ENCODE peak calls at places on chromosomes 13 and 19, in seven cellular contexts. V is dorsolateral prefrontal cortex; D is tibial artery; C is mesenchymal stem cell; M is CD4-positive, alpha-beta T cell; F is left ventricle myocardium inferior; R is uterus. B is an unnamed sample.

GRCh38 chr13:75836441-75836840 is 200.3 kb downstream of the LMO7 start:
- DNase-seq in R (no peak), F (no peak), C (no peak), M (no peak), V (no peak), D (no peak), B (peak; percentile 82)

GRCh38 chr13:45411226-45411625 is 6.9 kb downstream of the SLC25A30 start:
- DNase-seq in R (no peak), M (no peak), C (no peak), D (no peak), V (no peak), F (no peak), B (no peak)

GRCh38 chr13:35260316-35260715 is 216.2 kb downstream of the MAB21L1 start:
- DNase-seq in C (no peak), F (no peak), M (no peak), V (no peak), D (no peak), R (no peak), B (no peak)

GRCh38 chr19:6226444-6227155 is 53.2 kb downstream of the MLLT1 start:
- DNase-seq in F (no peak), V (no peak), M (no peak), D (no peak), C (no peak), R (no peak), B (no peak)

GRCh38 chr19:40801449-40802299 is 2.7 kb downstream of the EGLN2 start:
- DNase-seq in F (no peak), R (no peak), V (no peak), D (no peak), M (no peak), C (no peak), B (no peak)

GRCh38 chr19:10408511-10409291 is 5.4 kb upstream of the CDC37 start:
- DNase-seq in V (no peak), M (peak; percentile 46), F (no peak), C (no peak), R (no peak), D (peak; percentile 56), B (no peak)

GRCh38 chr13:71079638-71080037 is 787.4 kb downstream of the DACH1 start:
- DNase-seq in R (no peak), V (no peak), M (no peak), C (no peak), D (no peak), F (no peak), B (no peak)

GRCh38 chr19:10338940-10339339 is 484 bp downstream of the ICAM3 start:
- DNase-seq in V (no peak), C (no peak), D (no peak), M (no peak), R (no peak), F (no peak), B (no peak)

GRCh38 chr13:51444922-51445321 is 7.9 kb downstream of the INTS6 start:
- DNase-seq in D (no peak), R (no peak), C (peak; percentile 55), V (no peak), M (no peak), F (no peak), B (no peak)

GRCh38 chr13:39575641-39576238 is 27.3 kb downstream of the LHFPL6 start:
- DNase-seq in F (no peak), C (no peak), R (no peak), V (no peak), D (no peak), M (no peak), B (no peak)

GRCh38 chr19:2727640-2727944 is 6.4 kb upstream of the DIRAS1 start:
- DNase-seq in R (no peak), V (no peak), F (no peak), D (no peak), C (no peak), M (no peak), B (no peak)

GRCh38 chr19:1177322-1178114 is 3.5 kb upstream of the SBNO2 start:
- DNase-seq in M (no peak), F (no peak), D (peak; percentile 68), R (peak; percentile 41), C (peak; percentile 91), V (no peak), B (no peak)

GRCh38 chr19:50666346-50667176 is 17.3 kb downstream of the C19orf81 start:
- DNase-seq in C (no peak), D (no peak), M (no peak), V (no peak), F (no peak), R (no peak), B (no peak)

GRCh38 chr19:18541258-18541991 is 1.9 kb downstream of the FKBP8 start:
- DNase-seq in F (no peak), R (no peak), D (no peak), C (peak; percentile 32), M (no peak), V (no peak), B (no peak)

GRCh38 chr13:37690361-37690760 is 91.8 kb upstream of the POSTN start:
- DNase-seq in M (no peak), F (no peak), R (no peak), V (no peak), D (no peak), C (peak; percentile 36), B (no peak)

GRCh38 chr13:48864100-48864499 is 111.6 kb upstream of the FNDC3A start:
- DNase-seq in F (no peak), C (no peak), V (no peak), R (no peak), D (no peak), M (no peak), B (no peak)

GRCh38 chr19:17647071-17648020 is 40.8 kb downstream of the UNC13A start:
- DNase-seq in D (no peak), V (no peak), F (no peak), C (no peak), M (no peak), R (no peak), B (no peak)

GRCh38 chr13:98444381-98444780 is 132.5 kb downstream of the STK24 start:
- DNase-seq in V (no peak), F (no peak), C (no peak), D (no peak), R (no peak), M (no peak), B (no peak)

GRCh38 chr13:98443329-98443728 is 133.6 kb downstream of the STK24 start:
- DNase-seq in C (peak; percentile 87), R (no peak), F (no peak), V (no peak), D (no peak), M (no peak), B (no peak)

GRCh38 chr13:98443800-98444325 is 133.0 kb downstream of the STK24 start:
- DNase-seq in F (no peak), M (no peak), V (no peak), C (no peak), D (no peak), R (no peak), B (no peak)

GRCh38 chr13:98441056-98441676 is 135.7 kb downstream of the STK24 start:
- DNase-seq in V (no peak), D (no peak), M (no peak), C (no peak), F (no peak), R (no peak), B (no peak)

DNA sequence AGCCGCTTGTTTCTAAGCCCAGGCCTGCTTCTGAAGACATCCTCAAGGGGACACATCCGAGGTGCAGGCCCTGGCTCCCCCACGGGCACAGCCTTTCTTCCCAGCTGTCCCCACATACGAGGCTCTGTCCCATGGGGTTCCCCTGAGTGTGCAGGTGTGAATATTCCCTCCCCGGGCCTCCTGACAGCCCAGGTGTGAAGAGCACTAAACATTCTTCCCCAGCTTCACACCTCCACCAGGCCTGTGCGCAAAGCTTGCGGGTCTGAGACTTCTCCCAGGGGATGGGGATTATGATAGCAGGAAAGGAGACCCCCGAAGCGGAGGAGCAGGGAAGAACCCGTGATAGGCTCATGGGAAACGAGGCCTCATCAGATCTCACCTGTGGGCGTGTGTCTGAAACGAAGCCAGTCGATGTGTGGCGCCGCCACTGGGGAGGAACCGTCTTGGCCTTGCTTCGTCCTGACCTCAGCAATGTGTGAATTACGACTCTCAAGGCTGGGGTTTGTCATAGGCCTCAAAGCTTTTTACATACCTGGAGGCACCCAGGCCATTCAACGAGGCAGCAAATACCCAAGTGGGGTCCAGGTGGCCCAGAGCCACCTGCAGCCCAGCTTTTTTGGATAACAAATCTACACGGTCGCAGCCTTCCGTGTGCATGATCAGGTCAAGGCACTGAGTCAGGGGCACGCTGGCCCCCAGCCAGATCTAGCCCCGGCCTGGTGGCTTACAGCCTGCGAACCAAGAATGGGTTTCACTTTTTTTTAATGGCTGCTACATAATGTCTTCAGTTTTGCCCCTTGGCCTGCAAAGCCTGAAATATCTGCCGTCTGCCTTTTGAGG is 134.3 kb downstream of the STK24 start:
- DNase-seq in F (no peak), R (no peak), D (no peak), M (no peak), C (no peak), V (no peak), B (no peak)
- H3K27ac ChIP-seq in F (no peak overlapping the region), R (no peak overlapping the region), D (no peak overlapping the region), M (no peak overlapping the region), C (no peak overlapping the region), V (no peak overlapping the region), B (no peak overlapping the region)

GRCh38 chr13:42334329-42334706 is 62.4 kb downstream of the AKAP11 start:
- DNase-seq in D (no peak), M (no peak), V (no peak), R (no peak), F (no peak), C (no peak), B (no peak)
- H3K27me3 ChIP-seq in D (no peaks in the 10 kb centered on the region), M (no peaks in the 10 kb centered on the region), V (no peaks in the 10 kb centered on the region), R (no peaks in the 10 kb centered on the region), F (peaks cover 8% of the 10 kb centered on the region), C (peaks cover 5% of the 10 kb centered on the region), B (no peaks in the 10 kb centered on the region)

DNA sequence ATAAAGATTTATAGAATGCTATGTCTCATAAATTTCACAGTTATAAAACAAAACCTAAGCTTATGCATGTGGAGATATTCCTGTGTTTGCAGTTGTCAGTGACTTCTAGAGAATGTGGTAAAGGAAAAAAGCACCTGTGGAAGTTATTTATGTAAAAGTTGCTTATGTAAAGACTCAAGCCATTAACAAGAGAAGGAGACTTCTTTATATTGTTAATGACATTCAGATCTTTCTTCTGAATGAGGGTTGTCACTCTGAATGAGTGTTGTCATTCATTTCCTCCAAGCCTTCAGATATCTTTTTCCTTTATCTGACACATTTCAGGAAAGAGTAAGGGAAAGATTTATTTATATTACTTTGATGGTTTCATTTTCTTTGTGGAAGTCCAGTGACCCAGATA is 202.6 kb downstream of the TM9SF2 start:
- DNase-seq in F (no peak), C (no peak), M (no peak), D (no peak), R (no peak), V (no peak), B (no peak)
- H3K27ac ChIP-seq in F (no peak overlapping the region), C (no peak overlapping the region), M (no peak overlapping the region), D (no peak overlapping the region), R (no peak overlapping the region), V (no peak overlapping the region), B (no peak overlapping the region)

DNA sequence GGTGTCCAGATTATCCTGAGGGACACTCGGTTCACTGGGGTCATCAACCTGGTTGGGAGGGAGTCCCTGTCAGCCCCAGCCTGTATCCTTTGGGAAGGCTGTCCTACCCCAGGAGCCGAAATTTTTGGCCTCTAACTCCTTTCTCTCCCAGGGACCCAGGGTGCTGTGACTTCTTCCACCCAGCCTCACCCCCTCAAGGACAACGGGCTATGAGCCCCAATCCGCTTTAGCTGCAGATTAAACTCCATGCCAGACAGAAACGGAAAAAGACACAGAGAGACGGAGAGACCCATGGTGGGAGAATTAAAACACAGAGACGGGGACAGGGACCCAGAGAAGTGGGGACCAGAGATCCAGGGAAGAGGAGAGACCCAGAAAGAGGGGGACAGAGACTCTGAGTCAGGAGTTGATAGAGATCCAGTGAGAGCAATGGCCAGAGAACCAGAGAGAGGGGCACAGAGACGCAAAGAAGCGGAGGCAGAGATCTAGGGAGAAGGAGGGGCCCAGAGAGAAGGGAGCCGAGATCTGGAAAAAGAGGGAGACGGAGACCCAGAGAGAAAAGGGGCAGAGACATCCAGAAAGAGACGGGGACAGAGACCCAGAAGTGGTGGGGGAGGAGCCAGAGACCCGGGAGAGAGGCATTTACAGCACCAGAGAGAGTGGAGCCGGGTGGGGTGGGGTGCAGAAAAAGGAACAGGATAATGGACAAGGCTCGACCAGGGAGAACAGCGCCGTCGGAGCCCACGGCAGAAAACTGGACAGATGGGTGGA is 703 bp downstream of the SLC17A7 start:
- DNase-seq in D (no peak), F (no peak), C (no peak), M (no peak), V (no peak), R (no peak), B (no peak)
- H3K27me3 ChIP-seq in D (peaks cover 70% of the 10 kb centered on the region), F (peaks cover 69% of the 10 kb centered on the region), C (peaks cover 58% of the 10 kb centered on the region), M (peaks cover 65% of the 10 kb centered on the region), V (peaks cover 26% of the 10 kb centered on the region), R (no peaks in the 10 kb centered on the region), B (no peaks in the 10 kb centered on the region)

B was measured in right lobe of liver.